ENCODE peak calls at places on chromosome 14, in nine cellular contexts. One of them, this sample, is unnamed.

GRCh38 chr14:91509878-91510170 is 286 bp downstream of the PPP4R3A start:
- DNase-seq in GM23248: peak; percentile 76
- DNase-seq in HCT116: no peak
- DNase-seq in OCI-LY7: no peak
- DNase-seq in GM23338: no peak
- DNase-seq in MM.1S: peak; percentile 10
- DNase-seq in hepatocyte: no peak
- DNase-seq in PC-3: no peak
- DNase-seq in PC-9: no peak
- DNase-seq in this sample: no peak

GRCh38 chr14:101465795-101466448 is 95.4 kb upstream of the DIO3 start:
- DNase-seq in GM23248: no peak
- DNase-seq in HCT116: no peak
- DNase-seq in OCI-LY7: peak; percentile 28
- DNase-seq in GM23338: no peak
- DNase-seq in MM.1S: no peak
- DNase-seq in hepatocyte: no peak
- DNase-seq in PC-3: no peak
- DNase-seq in PC-9: no peak
- DNase-seq in this sample: no peak

GRCh38 chr14:91241848-91242247 is 2.7 kb downstream of the GPR68 start:
- DNase-seq in GM23248: no peak
- DNase-seq in HCT116: no peak
- DNase-seq in OCI-LY7: peak; percentile 88
- DNase-seq in GM23338: no peak
- DNase-seq in MM.1S: no peak
- DNase-seq in hepatocyte: no peak
- DNase-seq in PC-3: no peak
- DNase-seq in PC-9: no peak
- DNase-seq in this sample: peak; percentile 93

GRCh38 chr14:45271858-45272537 is 19.0 kb upstream of the MIS18BP1 start:
- DNase-seq in GM23248: no peak
- DNase-seq in HCT116: no peak
- DNase-seq in OCI-LY7: no peak
- DNase-seq in GM23338: no peak
- DNase-seq in MM.1S: no peak
- DNase-seq in hepatocyte: no peak
- DNase-seq in PC-3: no peak
- DNase-seq in PC-9: no peak
- DNase-seq in this sample: no peak

GRCh38 chr14:100669468-100669867 is 57.2 kb upstream of the DLK1 start:
- DNase-seq in GM23248: no peak
- DNase-seq in HCT116: no peak
- DNase-seq in OCI-LY7: no peak
- DNase-seq in GM23338: no peak
- DNase-seq in MM.1S: no peak
- DNase-seq in hepatocyte: peak; percentile 22
- DNase-seq in PC-3: no peak
- DNase-seq in PC-9: no peak
- DNase-seq in this sample: no peak

GRCh38 chr14:88228519-88229236 is 94.4 kb downstream of the KCNK10 start:
- DNase-seq in GM23248: peak; percentile 39
- DNase-seq in HCT116: no peak
- DNase-seq in OCI-LY7: no peak
- DNase-seq in GM23338: no peak
- DNase-seq in MM.1S: no peak
- DNase-seq in hepatocyte: no peak
- DNase-seq in PC-3: peak; percentile 70
- DNase-seq in PC-9: no peak
- DNase-seq in this sample: no peak

GRCh38 chr14:79659995-79660975 is 551.0 kb downstream of the DIO2 start:
- DNase-seq in GM23248: no peak
- DNase-seq in HCT116: no peak
- DNase-seq in OCI-LY7: no peak
- DNase-seq in GM23338: no peak
- DNase-seq in MM.1S: no peak
- DNase-seq in hepatocyte: no peak
- DNase-seq in PC-3: no peak
- DNase-seq in PC-9: no peak
- DNase-seq in this sample: peak; percentile 92

GRCh38 chr14:72714094-72714493 is 179.8 kb downstream of the DPF3 start:
- DNase-seq in GM23248: no peak
- DNase-seq in HCT116: no peak
- DNase-seq in OCI-LY7: no peak
- DNase-seq in GM23338: no peak
- DNase-seq in MM.1S: no peak
- DNase-seq in hepatocyte: no peak
- DNase-seq in PC-3: no peak
- DNase-seq in PC-9: no peak
- DNase-seq in this sample: no peak

GRCh38 chr14:87097021-87097420 is 896.0 kb downstream of the GALC start:
- DNase-seq in GM23248: peak; percentile 6
- DNase-seq in HCT116: no peak
- DNase-seq in OCI-LY7: no peak
- DNase-seq in GM23338: no peak
- DNase-seq in MM.1S: no peak
- DNase-seq in hepatocyte: no peak
- DNase-seq in PC-3: no peak
- DNase-seq in PC-9: no peak
- DNase-seq in this sample: no peak

GRCh38 chr14:23513466-23514008 is 38.0 kb downstream of the ZFHX2 start:
- DNase-seq in GM23248: no peak
- DNase-seq in HCT116: no peak
- DNase-seq in OCI-LY7: no peak
- DNase-seq in GM23338: no peak
- DNase-seq in MM.1S: no peak
- DNase-seq in hepatocyte: no peak
- DNase-seq in PC-3: no peak
- DNase-seq in PC-9: no peak
- DNase-seq in this sample: no peak

GRCh38 chr14:22973217-22974032 is 8.9 kb downstream of the AJUBA start:
- DNase-seq in GM23248: peak; percentile 69
- DNase-seq in HCT116: no peak
- DNase-seq in OCI-LY7: peak; percentile 65
- DNase-seq in GM23338: peak; percentile 77
- DNase-seq in MM.1S: peak; percentile 19
- DNase-seq in hepatocyte: peak; percentile 74
- DNase-seq in PC-3: peak; percentile 87
- DNase-seq in PC-9: no peak
- DNase-seq in this sample: peak; percentile 84

GRCh38 chr14:51341338-51341737 is 101.3 kb downstream of the TMX1 start:
- DNase-seq in GM23248: no peak
- DNase-seq in HCT116: no peak
- DNase-seq in OCI-LY7: no peak
- DNase-seq in GM23338: no peak
- DNase-seq in MM.1S: no peak
- DNase-seq in hepatocyte: no peak
- DNase-seq in PC-3: peak; percentile 49
- DNase-seq in PC-9: no peak
- DNase-seq in this sample: no peak

GRCh38 chr14:75422169-75422568 is 5.7 kb upstream of the JDP2 start:
- DNase-seq in GM23248: peak; percentile 94
- DNase-seq in HCT116: no peak
- DNase-seq in OCI-LY7: no peak
- DNase-seq in GM23338: no peak
- DNase-seq in MM.1S: no peak
- DNase-seq in hepatocyte: no peak
- DNase-seq in PC-3: peak; percentile 82
- DNase-seq in PC-9: peak; percentile 62
- DNase-seq in this sample: no peak

GRCh38 chr14:35149239-35149638 is 26.9 kb downstream of the PRORP start:
- DNase-seq in GM23248: no peak
- DNase-seq in HCT116: no peak
- DNase-seq in OCI-LY7: no peak
- DNase-seq in GM23338: no peak
- DNase-seq in MM.1S: no peak
- DNase-seq in hepatocyte: peak; percentile 0
- DNase-seq in PC-3: no peak
- DNase-seq in PC-9: no peak
- DNase-seq in this sample: no peak

GRCh38 chr14:35147711-35148110 is 25.4 kb downstream of the PRORP start:
- DNase-seq in GM23248: no peak
- DNase-seq in HCT116: no peak
- DNase-seq in OCI-LY7: no peak
- DNase-seq in GM23338: no peak
- DNase-seq in MM.1S: no peak
- DNase-seq in hepatocyte: no peak
- DNase-seq in PC-3: no peak
- DNase-seq in PC-9: no peak
- DNase-seq in this sample: no peak

GRCh38 chr14:35146711-35147149 is 24.4 kb downstream of the PRORP start:
- DNase-seq in GM23248: no peak
- DNase-seq in HCT116: no peak
- DNase-seq in OCI-LY7: no peak
- DNase-seq in GM23338: no peak
- DNase-seq in MM.1S: no peak
- DNase-seq in hepatocyte: peak; percentile 0
- DNase-seq in PC-3: peak; percentile 65
- DNase-seq in PC-9: no peak
- DNase-seq in this sample: no peak

GRCh38 chr14:35144029-35144428 is 21.7 kb downstream of the PRORP start:
- DNase-seq in GM23248: no peak
- DNase-seq in HCT116: no peak
- DNase-seq in OCI-LY7: no peak
- DNase-seq in GM23338: no peak
- DNase-seq in MM.1S: no peak
- DNase-seq in hepatocyte: no peak
- DNase-seq in PC-3: no peak
- DNase-seq in PC-9: no peak
- DNase-seq in this sample: no peak

DNA sequence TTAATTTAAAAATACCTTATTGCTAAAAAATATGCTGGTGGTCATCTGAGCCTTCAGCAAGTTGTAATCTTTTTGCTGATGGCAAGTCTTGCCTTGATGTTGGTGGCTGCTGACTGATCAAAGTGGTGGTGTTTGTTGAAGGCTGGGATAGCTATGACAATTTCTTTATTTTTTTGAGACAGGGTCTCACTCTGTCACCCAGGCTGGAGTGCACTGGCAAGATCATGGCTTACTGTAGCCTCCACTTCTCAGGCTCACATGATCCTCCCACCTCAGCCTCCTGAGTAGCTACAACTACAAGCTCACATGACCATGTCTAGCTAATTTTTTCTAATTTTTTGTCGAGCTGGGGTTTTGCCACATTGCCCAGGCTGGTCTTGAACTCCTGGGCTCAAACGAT is 24.8 kb downstream of the PRORP start:
- DNase-seq in GM23248: no peak
- DNase-seq in HCT116: no peak
- DNase-seq in OCI-LY7: no peak
- DNase-seq in GM23338: no peak
- DNase-seq in MM.1S: no peak
- DNase-seq in hepatocyte: no peak
- DNase-seq in PC-3: no peak
- DNase-seq in PC-9: no peak
- DNase-seq in this sample: no peak
- H3K9me2 ChIP-seq in GM23248: no peaks in the 10 kb centered on the region
- H3K9me2 ChIP-seq in HCT116: no peaks in the 10 kb centered on the region
- H3K9me2 ChIP-seq in OCI-LY7: no peaks in the 10 kb centered on the region
- H3K9me2 ChIP-seq in GM23338: no peaks in the 10 kb centered on the region
- H3K9me2 ChIP-seq in MM.1S: no peaks in the 10 kb centered on the region
- H3K9me2 ChIP-seq in hepatocyte: no peaks in the 10 kb centered on the region
- H3K9me2 ChIP-seq in PC-3: no peaks in the 10 kb centered on the region
- H3K9me2 ChIP-seq in PC-9: no peaks in the 10 kb centered on the region
- H3K9me2 ChIP-seq in this sample: no peaks in the 10 kb centered on the region

GRCh38 chr14:53147208-53147607 is 5.9 kb downstream of the DDHD1 start:
- DNase-seq in GM23248: no peak
- DNase-seq in HCT116: no peak
- DNase-seq in OCI-LY7: no peak
- DNase-seq in GM23338: no peak
- DNase-seq in MM.1S: no peak
- DNase-seq in hepatocyte: no peak
- DNase-seq in PC-3: no peak
- DNase-seq in PC-9: no peak
- DNase-seq in this sample: no peak
- H3K9me2 ChIP-seq in GM23248: no peaks in the 10 kb centered on the region
- H3K9me2 ChIP-seq in HCT116: no peaks in the 10 kb centered on the region
- H3K9me2 ChIP-seq in OCI-LY7: no peaks in the 10 kb centered on the region
- H3K9me2 ChIP-seq in GM23338: no peaks in the 10 kb centered on the region
- H3K9me2 ChIP-seq in MM.1S: no peaks in the 10 kb centered on the region
- H3K9me2 ChIP-seq in hepatocyte: no peaks in the 10 kb centered on the region
- H3K9me2 ChIP-seq in PC-3: no peaks in the 10 kb centered on the region
- H3K9me2 ChIP-seq in PC-9: no peaks in the 10 kb centered on the region
- H3K9me2 ChIP-seq in this sample: no peaks in the 10 kb centered on the region

GRCh38 chr14:30445852-30446251 is 113.1 kb upstream of the G2E3 start:
- DNase-seq in GM23248: no peak
- DNase-seq in HCT116: no peak
- DNase-seq in OCI-LY7: no peak
- DNase-seq in GM23338: no peak
- DNase-seq in MM.1S: no peak
- DNase-seq in hepatocyte: no peak
- DNase-seq in PC-3: no peak
- DNase-seq in PC-9: no peak
- DNase-seq in this sample: no peak

GRCh38 chr14:30456296-30456695 is 102.7 kb upstream of the G2E3 start:
- DNase-seq in GM23248: no peak
- DNase-seq in HCT116: no peak
- DNase-seq in OCI-LY7: no peak
- DNase-seq in GM23338: no peak
- DNase-seq in MM.1S: no peak
- DNase-seq in hepatocyte: no peak
- DNase-seq in PC-3: no peak
- DNase-seq in PC-9: no peak
- DNase-seq in this sample: no peak

GRCh38 chr14:30445394-30445793 is 113.6 kb upstream of the G2E3 start:
- DNase-seq in GM23248: no peak
- DNase-seq in HCT116: no peak
- DNase-seq in OCI-LY7: no peak
- DNase-seq in GM23338: no peak
- DNase-seq in MM.1S: no peak
- DNase-seq in hepatocyte: no peak
- DNase-seq in PC-3: peak; percentile 15
- DNase-seq in PC-9: no peak
- DNase-seq in this sample: no peak

DNA sequence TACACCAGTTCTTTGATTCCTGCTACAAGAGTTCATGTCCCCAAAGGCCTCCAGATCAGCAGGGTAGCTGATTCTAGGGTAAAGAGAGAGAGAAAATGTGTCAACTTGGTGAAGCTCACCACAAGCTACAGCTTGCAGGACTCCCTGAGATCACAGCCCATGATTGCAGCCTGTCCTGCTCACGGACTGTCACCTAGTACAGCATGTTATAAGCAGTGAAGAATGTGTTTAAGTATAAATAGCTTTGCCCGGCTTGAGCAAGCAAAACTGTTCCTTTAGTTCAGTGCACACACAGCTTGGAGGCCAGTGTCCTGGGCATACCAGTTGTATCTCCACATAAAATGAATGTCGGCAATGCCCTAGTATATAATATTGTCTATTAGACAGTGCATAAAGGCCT is 108.3 kb upstream of the G2E3 start:
- DNase-seq in GM23248: peak; percentile 3
- DNase-seq in HCT116: no peak
- DNase-seq in OCI-LY7: no peak
- DNase-seq in GM23338: no peak
- DNase-seq in MM.1S: no peak
- DNase-seq in hepatocyte: no peak
- DNase-seq in PC-3: no peak
- DNase-seq in PC-9: no peak
- DNase-seq in this sample: no peak
- H3K9me2 ChIP-seq in GM23248: no peaks in the 10 kb centered on the region
- H3K9me2 ChIP-seq in HCT116: no peaks in the 10 kb centered on the region
- H3K9me2 ChIP-seq in OCI-LY7: no peaks in the 10 kb centered on the region
- H3K9me2 ChIP-seq in GM23338: no peaks in the 10 kb centered on the region
- H3K9me2 ChIP-seq in MM.1S: no peaks in the 10 kb centered on the region
- H3K9me2 ChIP-seq in hepatocyte: no peaks in the 10 kb centered on the region
- H3K9me2 ChIP-seq in PC-3: no peaks in the 10 kb centered on the region
- H3K9me2 ChIP-seq in PC-9: no peaks in the 10 kb centered on the region
- H3K9me2 ChIP-seq in this sample: no peaks in the 10 kb centered on the region

GRCh38 chr14:96201157-96201556 is 3.5 kb upstream of the BDKRB2 start:
- DNase-seq in GM23248: no peak
- DNase-seq in HCT116: no peak
- DNase-seq in OCI-LY7: no peak
- DNase-seq in GM23338: no peak
- DNase-seq in MM.1S: no peak
- DNase-seq in hepatocyte: no peak
- DNase-seq in PC-3: no peak
- DNase-seq in PC-9: no peak
- DNase-seq in this sample: no peak
- H3K9me2 ChIP-seq in GM23248: no peaks in the 10 kb centered on the region
- H3K9me2 ChIP-seq in HCT116: no peaks in the 10 kb centered on the region
- H3K9me2 ChIP-seq in OCI-LY7: no peaks in the 10 kb centered on the region
- H3K9me2 ChIP-seq in GM23338: peaks cover 5% of the 10 kb centered on the region
- H3K9me2 ChIP-seq in MM.1S: no peaks in the 10 kb centered on the region
- H3K9me2 ChIP-seq in hepatocyte: no peaks in the 10 kb centered on the region
- H3K9me2 ChIP-seq in PC-3: no peaks in the 10 kb centered on the region
- H3K9me2 ChIP-seq in PC-9: no peaks in the 10 kb centered on the region
- H3K9me2 ChIP-seq in this sample: no peaks in the 10 kb centered on the region

This sample was measured in Karpas-422.